ENCODE peak calls at places on chromosomes 16 and 17, in six cellular contexts. A, Y, H, S, R and G are unnamed samples.

GRCh38 chr17:44083250-44083849 is 12.8 kb downstream of the G6PC3 start:
- DNase-seq in A (peak), Y (peak), H (no peak), S (no peak), R (no peak), G (peak)

GRCh38 chr17:17698869-17699351 is 17.7 kb downstream of the RAI1 start:
- DNase-seq in A (no peak), Y (peak), H (no peak), S (peak), R (no peak), G (no peak)

GRCh38 chr17:80452173-80452915 is 24.1 kb downstream of the NPTX1 start:
- DNase-seq in A (no peak), Y (no peak), H (no peak), S (no peak), R (no peak), G (no peak)

GRCh38 chr17:9981344-9981915 is 76.4 kb upstream of the RCVRN start:
- DNase-seq in A (no peak), Y (no peak), H (no peak), S (no peak), R (no peak), G (no peak)

GRCh38 chr17:83198366-83199341 is 119.2 kb downstream of the METRNL start:
- DNase-seq in A (no peak), Y (no peak), H (no peak), S (no peak), R (no peak), G (no peak)

GRCh38 chr16:73176577-73177013 is 128.7 kb upstream of the ZFHX3 start:
- DNase-seq in A (peak), Y (no peak), H (no peak), S (peak), R (no peak), G (no peak)

GRCh38 chr17:36675786-36676185 is 74.4 kb downstream of the MRM1 start:
- DNase-seq in A (no peak), Y (no peak), H (no peak), S (no peak), R (no peak), G (no peak)

GRCh38 chr17:61405047-61405685 is 5.5 kb downstream of the TBX2 start:
- DNase-seq in A (no peak), Y (peak), H (no peak), S (peak), R (peak), G (peak)

GRCh38 chr17:39164675-39165143 is 1.3 kb downstream of the ARL5C start:
- DNase-seq in A (peak), Y (peak), H (peak), S (peak), R (peak), G (peak)

GRCh38 chr16:4450921-4451619 is 23.4 kb downstream of the NMRAL1 start:
- DNase-seq in A (no peak), Y (no peak), H (no peak), S (no peak), R (no peak), G (no peak)

GRCh38 chr17:4499431-4500187 is 928 bp downstream of the SPNS2 start:
- DNase-seq in A (peak), Y (peak), H (no peak), S (no peak), R (peak), G (peak)
- TF ChIP-seq USF2 in A (no peak), Y (no peak), H (no peak), S (no peak), R (no peak), G (no peak)

DNA sequence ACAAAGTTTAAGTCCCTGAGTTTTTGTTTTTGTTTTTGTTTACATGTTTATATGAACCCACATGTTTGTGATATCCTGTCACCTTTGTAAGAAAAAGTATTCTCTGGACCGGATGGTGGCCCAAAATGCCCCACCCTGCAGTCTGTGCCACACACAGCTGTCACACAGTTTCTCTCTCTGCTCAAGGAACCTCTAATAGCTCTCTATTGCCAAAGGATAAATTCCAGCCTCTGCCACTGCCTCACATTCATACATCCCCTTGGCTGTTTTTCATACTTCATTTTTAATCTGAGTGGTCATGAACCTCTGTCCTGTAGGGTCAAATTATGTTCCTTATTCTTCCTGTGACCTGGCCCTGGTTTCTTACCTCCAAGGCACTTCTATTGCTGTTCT is 520.3 kb upstream of the CDH5 start:
- DNase-seq in A (no peak), Y (no peak), H (no peak), S (no peak), R (no peak), G (no peak)
- TF ChIP-seq USF2 in A (no peak), Y (no peak), H (no peak), S (no peak), R (no peak), G (no peak)

GRCh38 chr17:15660077-15660476 is 24.0 kb downstream of the TRIM16 start:
- DNase-seq in A (no peak), Y (no peak), H (no peak), S (no peak), R (no peak), G (no peak)

GRCh38 chr17:15659663-15660062 is 24.4 kb downstream of the TRIM16 start:
- DNase-seq in A (no peak), Y (no peak), H (no peak), S (no peak), R (no peak), G (no peak)

GRCh38 chr17:15662726-15663125 is 21.4 kb downstream of the TRIM16 start:
- DNase-seq in A (no peak), Y (no peak), H (no peak), S (no peak), R (no peak), G (no peak)

GRCh38 chr17:15657868-15658775 is 26.0 kb downstream of the TRIM16 start:
- DNase-seq in A (no peak), Y (no peak), H (no peak), S (no peak), R (no peak), G (no peak)

DNA sequence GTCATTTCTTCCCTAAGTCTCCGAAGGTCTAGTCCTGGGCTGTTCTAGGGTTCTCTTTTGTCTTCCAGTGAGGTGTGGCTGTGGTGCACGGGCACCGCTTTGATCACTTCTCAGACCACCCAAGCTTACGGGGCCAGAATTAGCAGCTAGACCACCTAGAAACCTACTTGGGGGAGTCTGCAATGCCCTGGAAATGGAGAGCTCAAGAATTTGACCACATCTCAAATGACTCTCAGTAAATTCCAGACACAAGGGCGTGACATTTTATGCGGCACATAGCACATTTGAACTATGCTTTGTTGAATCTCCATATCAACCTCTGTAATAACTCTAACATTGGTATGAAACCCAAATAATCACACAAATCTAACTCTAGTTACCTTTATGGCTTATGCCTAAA is 24.9 kb downstream of the TRIM16 start:
- DNase-seq in A (no peak), Y (no peak), H (no peak), S (no peak), R (no peak), G (no peak)
- TF ChIP-seq USF2 in A (no peak), Y (no peak), H (no peak), S (no peak), R (no peak), G (no peak)

DNA sequence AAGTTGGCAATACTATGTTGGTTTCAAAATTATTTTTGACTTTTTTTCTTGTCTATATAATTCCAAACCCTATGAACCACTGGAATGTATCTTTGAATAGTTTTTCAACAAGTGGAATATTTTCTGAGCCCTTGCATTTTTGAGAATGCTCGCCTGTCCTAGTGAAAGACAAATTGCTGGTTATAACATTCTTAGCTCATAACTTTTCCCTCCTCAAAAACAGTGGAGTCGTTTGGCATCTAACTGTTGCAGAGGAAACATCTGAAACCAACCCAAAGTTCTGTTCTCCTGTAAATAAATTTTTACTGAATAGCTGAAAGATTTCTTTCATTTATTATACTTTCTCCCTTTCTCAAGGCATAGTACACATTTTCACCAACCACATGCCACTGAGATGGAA is 11.3 kb upstream of the COX10 start:
- DNase-seq in A (no peak), Y (no peak), H (no peak), S (peak), R (no peak), G (no peak)
- TF ChIP-seq USF2 in A (no peak), Y (no peak), H (no peak), S (no peak), R (no peak), G (no peak)

DNA sequence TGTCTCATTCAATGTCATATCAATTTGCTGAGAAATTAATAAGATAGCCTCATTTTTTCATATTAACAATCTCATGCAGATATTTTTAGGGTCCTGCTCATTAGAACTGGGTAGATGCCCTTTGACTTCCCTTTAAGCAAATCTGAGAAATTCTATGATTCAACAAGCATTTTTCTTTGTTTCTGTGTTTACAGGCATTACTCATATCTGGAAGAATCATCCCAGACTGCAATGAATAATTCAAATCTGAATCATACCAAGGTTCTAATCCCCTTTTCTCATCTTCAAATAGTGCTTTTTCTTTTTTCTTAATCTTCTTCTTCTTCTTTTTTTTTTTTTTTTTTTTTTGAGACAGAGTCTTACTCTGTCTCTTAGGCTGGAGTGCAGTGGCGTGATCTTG is 69.2 kb upstream of the KIFC3 start:
- DNase-seq in A (peak), Y (no peak), H (no peak), S (peak), R (no peak), G (no peak)
- TF ChIP-seq USF2 in A (no peak), Y (no peak), H (no peak), S (no peak), R (no peak), G (no peak)

GRCh38 chr17:63402808-63403207 is 43.3 kb downstream of the CYB561 start:
- DNase-seq in A (no peak), Y (no peak), H (no peak), S (peak), R (no peak), G (no peak)

GRCh38 chr17:63399856-63400255 is 46.2 kb downstream of the CYB561 start:
- DNase-seq in A (no peak), Y (no peak), H (no peak), S (peak), R (no peak), G (peak)

GRCh38 chr17:63395075-63395815 is 50.9 kb downstream of the CYB561 start:
- DNase-seq in A (no peak), Y (no peak), H (no peak), S (peak), R (no peak), G (no peak)

GRCh38 chr17:63399316-63399715 is 46.8 kb downstream of the CYB561 start:
- DNase-seq in A (no peak), Y (no peak), H (no peak), S (peak), R (no peak), G (peak)

GRCh38 chr17:63398680-63399079 is 47.4 kb downstream of the CYB561 start:
- DNase-seq in A (no peak), Y (no peak), H (no peak), S (peak), R (no peak), G (no peak)
- TF ChIP-seq USF2 in A (no peak), Y (no peak), H (no peak), S (no peak), R (no peak), G (no peak)

GRCh38 chr16:67917852-67918236 is 13.8 kb downstream of the CTRL start:
- DNase-seq in A (peak), Y (no peak), H (no peak), S (peak), R (no peak), G (no peak)

GRCh38 chr16:67914758-67915622 is 16.7 kb downstream of the CTRL start:
- DNase-seq in A (no peak), Y (no peak), H (no peak), S (no peak), R (no peak), G (peak)

GRCh38 chr16:67917140-67917851 is 14.4 kb downstream of the CTRL start:
- DNase-seq in A (no peak), Y (no peak), H (no peak), S (peak), R (no peak), G (no peak)

GRCh38 chr16:67919618-67920210 is 11.9 kb downstream of the CTRL start:
- DNase-seq in A (no peak), Y (no peak), H (no peak), S (no peak), R (no peak), G (no peak)

DNA sequence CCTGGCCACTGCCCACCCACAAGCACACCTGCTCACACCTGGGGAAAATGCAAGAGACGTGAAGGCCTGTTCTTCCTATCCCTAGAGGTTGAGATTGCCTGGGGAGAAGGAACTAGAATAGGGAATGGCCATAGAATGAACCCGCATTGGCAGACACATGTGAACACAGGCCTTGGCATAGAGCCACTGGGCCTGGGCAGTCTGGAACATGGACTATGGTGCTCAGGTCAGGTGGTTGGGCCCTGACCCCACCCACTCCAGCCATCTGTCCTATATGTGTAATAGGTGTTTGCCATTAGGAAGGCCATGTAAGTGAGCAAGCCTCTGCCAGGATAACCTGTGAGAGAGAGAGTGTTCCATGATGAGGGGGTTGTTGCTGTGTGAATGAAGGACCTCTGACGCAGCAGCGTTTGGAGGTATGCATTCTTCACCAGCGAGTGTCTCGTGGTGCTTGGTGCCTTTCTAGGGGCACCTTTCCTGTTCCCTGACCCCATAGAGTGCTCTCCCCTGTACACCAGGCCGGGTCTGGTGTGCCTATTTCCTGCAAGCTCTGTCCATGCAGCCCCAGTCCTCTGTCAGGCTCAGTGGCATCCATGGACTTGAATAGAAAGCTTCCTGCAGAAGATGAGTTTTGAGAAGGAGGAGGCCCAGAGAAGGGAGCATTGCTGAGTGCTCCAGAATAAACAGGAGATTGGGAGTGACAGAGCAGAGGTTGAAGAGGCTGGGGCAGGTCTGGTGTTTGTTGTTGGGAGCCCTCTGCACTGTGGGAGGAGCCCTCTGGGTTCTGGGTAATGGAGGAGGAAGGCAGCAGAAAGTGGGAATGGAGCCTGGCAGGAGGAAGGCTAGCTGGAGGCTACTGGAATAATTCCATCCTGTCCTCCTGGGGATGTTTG is 15.6 kb downstream of the CTRL start:
- DNase-seq in A (no peak), Y (no peak), H (no peak), S (peak), R (no peak), G (peak)
- TF ChIP-seq USF2 in A (no peak), Y (no peak), H (no peak), S (no peak), R (no peak), G (no peak)

GRCh38 chr17:67500261-67500660 is 123.2 kb downstream of the PITPNC1 start:
- DNase-seq in A (no peak), Y (no peak), H (no peak), S (peak), R (no peak), G (no peak)
- TF ChIP-seq USF2 in A (no peak), Y (no peak), H (no peak), S (no peak), R (no peak), G (no peak)